ENCODE peak calls at places on chromosomes 1 and 21, in six cellular contexts. One of them, this sample, is unnamed.

GRCh38 chr1:240833057-240833456 is 221.1 kb upstream of the GREM2 start:
- DNase-seq in heart right ventricle: no peak
- DNase-seq in A673: no peak
- DNase-seq in ovary: no peak
- DNase-seq in SJCRH30: no peak
- DNase-seq in endodermal cell: no peak
- DNase-seq in this sample: no peak

GRCh38 chr21:37074195-37074510 is 1.1 kb downstream of the TTC3 start:
- DNase-seq in SJCRH30: no peak
- DNase-seq in A673: peak; percentile 22
- DNase-seq in endodermal cell: peak; percentile 51
- DNase-seq in ovary: no peak
- DNase-seq in heart right ventricle: no peak
- DNase-seq in this sample: no peak

GRCh38 chr1:30450148-30450817 is 273.1 kb downstream of the MATN1 start:
- DNase-seq in heart right ventricle: no peak
- DNase-seq in endodermal cell: no peak
- DNase-seq in A673: no peak
- DNase-seq in ovary: no peak
- DNase-seq in SJCRH30: no peak
- DNase-seq in this sample: peak; percentile 24

GRCh38 chr1:52424757-52425265 is 20.4 kb downstream of the PRPF38A start:
- DNase-seq in ovary: no peak
- DNase-seq in heart right ventricle: no peak
- DNase-seq in A673: peak; percentile 15
- DNase-seq in endodermal cell: no peak
- DNase-seq in SJCRH30: no peak
- DNase-seq in this sample: no peak

GRCh38 chr1:18921506-18922251 is 19.3 kb upstream of the ALDH4A1 start:
- DNase-seq in endodermal cell: no peak
- DNase-seq in A673: no peak
- DNase-seq in heart right ventricle: peak; percentile 46
- DNase-seq in SJCRH30: no peak
- DNase-seq in ovary: no peak
- DNase-seq in this sample: no peak

GRCh38 chr1:160206421-160207117 is 1.4 kb downstream of the PEA15 start:
- DNase-seq in A673: no peak
- DNase-seq in ovary: no peak
- DNase-seq in SJCRH30: peak; percentile 22
- DNase-seq in heart right ventricle: no peak
- DNase-seq in endodermal cell: peak; percentile 79
- DNase-seq in this sample: no peak

GRCh38 chr1:193538004-193538355 is 351.6 kb upstream of the B3GALT2 start:
- DNase-seq in SJCRH30: no peak
- DNase-seq in ovary: no peak
- DNase-seq in endodermal cell: no peak
- DNase-seq in heart right ventricle: no peak
- DNase-seq in A673: no peak
- DNase-seq in this sample: no peak

GRCh38 chr1:113517983-113518382 is 127.7 kb downstream of the MAGI3 start:
- DNase-seq in endodermal cell: no peak
- DNase-seq in SJCRH30: no peak
- DNase-seq in A673: no peak
- DNase-seq in ovary: no peak
- DNase-seq in heart right ventricle: no peak
- DNase-seq in this sample: no peak

GRCh38 chr1:204094262-204095247 is 21.6 kb downstream of the SOX13 start:
- DNase-seq in SJCRH30: peak; percentile 64
- DNase-seq in A673: no peak
- DNase-seq in ovary: no peak
- DNase-seq in endodermal cell: no peak
- DNase-seq in heart right ventricle: peak; percentile 39
- DNase-seq in this sample: peak; percentile 58

GRCh38 chr1:204093756-204094155 is 20.8 kb downstream of the SOX13 start:
- DNase-seq in endodermal cell: no peak
- DNase-seq in SJCRH30: no peak
- DNase-seq in ovary: no peak
- DNase-seq in A673: no peak
- DNase-seq in heart right ventricle: no peak
- DNase-seq in this sample: no peak

GRCh38 chr1:204091787-204092312 is 18.9 kb downstream of the SOX13 start:
- DNase-seq in endodermal cell: no peak
- DNase-seq in SJCRH30: no peak
- DNase-seq in heart right ventricle: no peak
- DNase-seq in A673: no peak
- DNase-seq in ovary: no peak
- DNase-seq in this sample: peak; percentile 9

GRCh38 chr1:204092632-204093420 is 19.9 kb downstream of the SOX13 start:
- DNase-seq in endodermal cell: no peak
- DNase-seq in A673: no peak
- DNase-seq in heart right ventricle: no peak
- DNase-seq in ovary: no peak
- DNase-seq in SJCRH30: no peak
- DNase-seq in this sample: no peak

DNA sequence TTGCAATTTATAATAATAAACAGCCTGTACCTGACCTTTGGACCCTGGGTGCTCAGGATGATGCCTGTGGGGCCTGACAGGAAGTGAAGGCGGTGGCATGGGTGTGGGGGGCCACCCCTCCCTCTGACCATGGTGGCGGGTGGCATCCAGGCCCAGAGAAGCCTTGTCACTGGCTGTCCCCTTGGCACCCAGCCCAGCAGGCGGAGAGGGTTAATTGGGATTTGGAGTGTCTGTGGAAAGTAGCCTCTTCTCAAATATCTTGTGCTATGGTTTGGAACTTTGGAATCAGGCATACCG is 20.5 kb downstream of the SOX13 start:
- DNase-seq in SJCRH30: peak; percentile 72
- DNase-seq in ovary: no peak
- DNase-seq in A673: no peak
- DNase-seq in endodermal cell: no peak
- DNase-seq in heart right ventricle: no peak
- DNase-seq in this sample: no peak
- H3K4me1 ChIP-seq in SJCRH30: peaks cover 35% of the 10 kb centered on the region
- H3K4me1 ChIP-seq in ovary: peaks cover 11% of the 10 kb centered on the region
- H3K4me1 ChIP-seq in A673: peaks cover 12% of the 10 kb centered on the region
- H3K4me1 ChIP-seq in endodermal cell: peaks cover 7% of the 10 kb centered on the region
- H3K4me1 ChIP-seq in heart right ventricle: peaks cover 92% of the 10 kb centered on the region
- H3K4me1 ChIP-seq in this sample: peaks cover 1% of the 10 kb centered on the region

DNA sequence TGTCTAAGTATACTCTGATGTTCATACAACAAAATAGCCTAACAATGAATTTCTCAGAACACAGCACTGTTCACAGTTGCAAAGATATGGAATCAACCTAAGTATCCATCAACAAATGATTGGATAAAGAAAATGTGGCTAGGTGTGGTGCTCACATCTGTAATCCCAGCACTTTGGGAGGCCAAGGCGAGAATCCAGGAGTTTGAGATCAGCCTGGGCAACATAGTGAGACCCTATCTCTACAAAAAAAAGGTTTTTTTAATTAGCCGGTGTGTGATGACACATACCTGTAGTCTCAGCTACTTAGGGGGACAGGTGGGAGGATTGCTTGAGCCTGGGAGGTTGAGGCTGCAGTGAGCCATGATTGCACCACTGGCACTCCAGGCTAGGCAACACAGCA is 10.7 kb downstream of the IFNAR2 start:
- DNase-seq in A673: no peak
- DNase-seq in endodermal cell: no peak
- DNase-seq in ovary: no peak
- DNase-seq in heart right ventricle: no peak
- DNase-seq in SJCRH30: no peak
- DNase-seq in this sample: no peak
- H3K4me1 ChIP-seq in A673: peaks cover 34% of the 10 kb centered on the region
- H3K4me1 ChIP-seq in endodermal cell: no peaks in the 10 kb centered on the region
- H3K4me1 ChIP-seq in ovary: no peaks in the 10 kb centered on the region
- H3K4me1 ChIP-seq in heart right ventricle: peaks cover 78% of the 10 kb centered on the region
- H3K4me1 ChIP-seq in SJCRH30: peaks cover 11% of the 10 kb centered on the region
- H3K4me1 ChIP-seq in this sample: no peaks in the 10 kb centered on the region

DNA sequence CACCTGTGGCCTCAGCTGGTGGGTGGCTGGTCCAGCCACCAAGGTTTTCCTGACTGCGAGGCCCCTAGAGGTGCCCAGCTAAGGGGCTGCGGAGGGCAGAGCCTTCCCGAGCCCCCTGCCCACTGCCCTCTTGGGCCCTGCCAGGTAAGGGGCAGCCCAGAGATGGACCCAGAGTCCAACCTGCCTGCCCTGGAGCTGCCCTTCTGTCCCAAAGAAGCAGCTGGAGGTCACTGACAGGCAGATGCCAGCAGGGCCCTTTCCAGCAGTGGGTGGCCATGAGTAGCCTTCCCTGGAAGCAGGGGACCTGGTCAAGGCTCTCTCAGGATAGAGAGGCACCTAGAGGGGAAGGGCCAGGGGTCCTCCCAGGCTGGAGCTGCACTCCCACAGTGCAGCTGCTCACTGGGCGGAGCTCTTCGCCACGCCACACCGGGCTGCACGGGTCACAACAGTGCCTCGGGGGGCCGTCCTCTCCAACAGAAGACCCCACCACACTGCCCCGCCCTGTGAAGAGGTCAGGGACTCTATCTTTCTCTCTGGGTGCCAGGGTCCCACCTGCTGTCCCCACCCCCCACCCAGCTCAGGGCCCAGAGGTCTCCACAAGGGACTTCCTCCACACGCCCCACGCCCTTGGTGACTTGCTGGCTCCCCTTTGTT is 10.9 kb upstream of the GNB1 start:
- DNase-seq in SJCRH30: no peak
- DNase-seq in A673: no peak
- DNase-seq in ovary: no peak
- DNase-seq in endodermal cell: peak; percentile 48
- DNase-seq in heart right ventricle: no peak
- DNase-seq in this sample: no peak
- H3K4me1 ChIP-seq in SJCRH30: peaks cover 10% of the 10 kb centered on the region
- H3K4me1 ChIP-seq in A673: peaks cover 3% of the 10 kb centered on the region
- H3K4me1 ChIP-seq in ovary: peaks cover 4% of the 10 kb centered on the region
- H3K4me1 ChIP-seq in endodermal cell: no peaks in the 10 kb centered on the region
- H3K4me1 ChIP-seq in heart right ventricle: peaks cover 12% of the 10 kb centered on the region
- H3K4me1 ChIP-seq in this sample: no peaks in the 10 kb centered on the region

DNA sequence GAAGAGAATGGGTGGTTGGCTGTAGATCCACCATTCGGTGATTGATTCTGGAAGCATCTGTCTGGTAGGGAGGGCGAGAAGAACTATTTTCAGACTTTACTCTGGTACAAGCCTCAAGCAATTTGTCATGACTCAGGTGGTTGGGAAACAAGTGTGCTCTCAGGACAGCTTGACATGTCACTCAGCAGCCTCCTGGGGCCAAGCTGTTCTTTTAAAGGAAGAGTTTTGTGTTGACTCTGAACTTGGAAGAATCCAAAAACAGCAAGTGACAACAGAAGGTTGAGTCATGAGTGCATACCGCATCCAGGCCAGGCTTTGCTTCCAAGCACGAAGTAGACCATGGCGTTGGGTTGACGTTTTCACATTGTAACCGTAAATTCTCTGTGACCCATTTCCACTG is 65.9 kb downstream of the CLIC6 start:
- DNase-seq in endodermal cell: no peak
- DNase-seq in ovary: no peak
- DNase-seq in heart right ventricle: no peak
- DNase-seq in A673: no peak
- DNase-seq in SJCRH30: no peak
- DNase-seq in this sample: no peak
- H3K4me1 ChIP-seq in endodermal cell: peaks cover 5% of the 10 kb centered on the region
- H3K4me1 ChIP-seq in ovary: no peaks in the 10 kb centered on the region
- H3K4me1 ChIP-seq in heart right ventricle: no peaks in the 10 kb centered on the region
- H3K4me1 ChIP-seq in A673: no peaks in the 10 kb centered on the region
- H3K4me1 ChIP-seq in SJCRH30: peaks cover 6% of the 10 kb centered on the region
- H3K4me1 ChIP-seq in this sample: no peaks in the 10 kb centered on the region

DNA sequence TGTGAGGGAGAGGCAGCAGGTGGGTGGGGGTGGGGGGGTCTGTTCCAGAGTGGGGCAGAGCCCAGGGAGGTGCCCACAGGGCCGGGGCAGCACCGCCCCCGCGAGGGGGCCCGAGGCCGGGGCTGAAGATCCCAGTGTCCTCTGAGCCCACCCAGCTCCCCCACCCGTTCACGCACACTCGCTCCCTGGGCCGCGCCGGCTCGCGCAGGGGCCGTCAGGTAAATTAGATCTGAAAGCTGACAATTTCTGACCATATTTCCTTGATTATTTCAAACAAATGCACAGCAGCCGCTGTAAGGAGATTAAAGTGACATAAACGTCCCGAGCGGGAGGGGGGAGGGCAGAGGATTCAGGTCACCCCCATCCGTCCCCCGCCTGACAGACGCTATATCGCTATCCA is 118.1 kb downstream of the CASZ1 start:
- DNase-seq in SJCRH30: no peak
- DNase-seq in ovary: no peak
- DNase-seq in endodermal cell: no peak
- DNase-seq in heart right ventricle: no peak
- DNase-seq in A673: no peak
- DNase-seq in this sample: no peak
- H3K4me1 ChIP-seq in SJCRH30: peaks cover 68% of the 10 kb centered on the region
- H3K4me1 ChIP-seq in ovary: peaks cover 5% of the 10 kb centered on the region
- H3K4me1 ChIP-seq in endodermal cell: peaks cover 37% of the 10 kb centered on the region
- H3K4me1 ChIP-seq in heart right ventricle: peaks cover 96% of the 10 kb centered on the region
- H3K4me1 ChIP-seq in A673: peaks cover 34% of the 10 kb centered on the region
- H3K4me1 ChIP-seq in this sample: no peaks in the 10 kb centered on the region

GRCh38 chr1:54336121-54336520 is 70.1 kb downstream of the SSBP3 start:
- DNase-seq in SJCRH30: peak; percentile 78
- DNase-seq in heart right ventricle: no peak
- DNase-seq in ovary: no peak
- DNase-seq in endodermal cell: no peak
- DNase-seq in A673: no peak
- DNase-seq in this sample: no peak
- H3K4me1 ChIP-seq in SJCRH30: peaks cover 77% of the 10 kb centered on the region
- H3K4me1 ChIP-seq in heart right ventricle: peaks cover 99% of the 10 kb centered on the region
- H3K4me1 ChIP-seq in ovary: peaks cover 66% of the 10 kb centered on the region
- H3K4me1 ChIP-seq in endodermal cell: peaks cover 64% of the 10 kb centered on the region
- H3K4me1 ChIP-seq in A673: peaks cover 16% of the 10 kb centered on the region
- H3K4me1 ChIP-seq in this sample: no peaks in the 10 kb centered on the region

DNA sequence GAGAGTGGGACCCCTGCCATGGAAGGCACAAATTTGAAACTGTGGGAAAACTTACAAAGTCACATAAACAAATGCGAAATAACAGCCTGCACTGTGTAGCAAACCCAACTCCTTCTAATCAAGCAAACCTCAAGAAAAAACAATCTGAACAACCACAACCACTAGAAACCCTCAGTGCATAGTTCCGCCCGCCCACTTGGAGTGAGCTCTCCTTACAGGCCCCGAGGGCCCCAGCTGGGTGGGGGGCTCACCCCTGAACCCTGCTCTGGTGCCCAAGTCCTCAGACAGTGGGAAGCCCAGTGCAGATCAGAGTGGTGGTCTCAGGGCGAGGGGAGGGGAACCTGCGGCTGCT is 937 bp upstream of the MXRA8 start:
- DNase-seq in endodermal cell: no peak
- DNase-seq in ovary: no peak
- DNase-seq in SJCRH30: peak; percentile 60
- DNase-seq in heart right ventricle: peak; percentile 21
- DNase-seq in A673: no peak
- DNase-seq in this sample: no peak
- H3K4me1 ChIP-seq in endodermal cell: peaks cover 3% of the 10 kb centered on the region
- H3K4me1 ChIP-seq in ovary: peaks cover 12% of the 10 kb centered on the region
- H3K4me1 ChIP-seq in SJCRH30: peaks cover 30% of the 10 kb centered on the region
- H3K4me1 ChIP-seq in heart right ventricle: peaks cover 26% of the 10 kb centered on the region
- H3K4me1 ChIP-seq in A673: no peaks in the 10 kb centered on the region
- H3K4me1 ChIP-seq in this sample: no peaks in the 10 kb centered on the region

GRCh38 chr1:229203030-229203751 is 67.7 kb upstream of the RAB4A start:
- DNase-seq in A673: peak; percentile 76
- DNase-seq in heart right ventricle: no peak
- DNase-seq in ovary: no peak
- DNase-seq in endodermal cell: peak; percentile 97
- DNase-seq in SJCRH30: peak; percentile 96
- DNase-seq in this sample: no peak
- H3K4me1 ChIP-seq in A673: peaks cover 21% of the 10 kb centered on the region
- H3K4me1 ChIP-seq in heart right ventricle: peaks cover 22% of the 10 kb centered on the region
- H3K4me1 ChIP-seq in ovary: peaks cover 19% of the 10 kb centered on the region
- H3K4me1 ChIP-seq in endodermal cell: peaks cover 12% of the 10 kb centered on the region
- H3K4me1 ChIP-seq in SJCRH30: peaks cover 31% of the 10 kb centered on the region
- H3K4me1 ChIP-seq in this sample: no peaks in the 10 kb centered on the region